ENCODE peak calls at places on chromosomes 1 and 21, in six cellular contexts. H is neuronal stem cell, Z is IMR-90, M is H9, P is mesendoderm, X is H1. L is an unnamed sample.

GRCh38 chr1:87410771-87411170 is 82.1 kb downstream of the LMO4 start:
- DNase-seq in Z (peak), M (no peak), H (no peak), P (no peak), X (no peak), L (peak)

GRCh38 chr1:232998138-232998537 is 47.7 kb downstream of the NTPCR start:
- DNase-seq in Z (no peak), P (no peak), X (no peak), H (no peak), M (no peak), L (no peak)

GRCh38 chr1:39576016-39576657 is 453 bp downstream of the PABPC4 start:
- DNase-seq in X (no peak), P (no peak), Z (no peak), H (peak), M (no peak), L (peak)

GRCh38 chr1:28535180-28535579 is 17.7 kb upstream of the TRNAU1AP start:
- DNase-seq in P (no peak), H (no peak), M (no peak), X (no peak), Z (no peak), L (no peak)

GRCh38 chr21:38930838-38931237 is 125.1 kb downstream of the ETS2 start:
- DNase-seq in P (no peak), Z (peak), X (no peak), M (no peak), H (no peak), L (peak)

GRCh38 chr1:159973350-159973940 is 19.4 kb upstream of the SLAMF9 start:
- DNase-seq in P (no peak), X (no peak), H (no peak), Z (no peak), M (no peak), L (no peak)

GRCh38 chr1:106926748-106927582 is 129.5 kb upstream of the PRMT6 start:
- DNase-seq in P (no peak), H (no peak), Z (peak), X (no peak), M (no peak), L (no peak)

GRCh38 chr1:174243451-174244000 is 84.2 kb downstream of the RABGAP1L start:
- DNase-seq in X (no peak), H (no peak), M (no peak), P (no peak), Z (peak), L (peak)

GRCh38 chr1:91591175-91591968 is 90.7 kb downstream of the CDC7 start:
- DNase-seq in P (no peak), Z (no peak), M (no peak), X (no peak), H (no peak), L (no peak)

GRCh38 chr1:111516008-111516535 is 12.6 kb upstream of the ADORA3 start:
- DNase-seq in X (peak), P (peak), M (peak), Z (peak), H (no peak), L (no peak)

GRCh38 chr1:196651637-196652215 is at the start of gene CFH:
- DNase-seq in X (no peak), H (no peak), P (no peak), M (no peak), Z (peak), L (peak)

GRCh38 chr1:54846301-54846700 is 40.7 kb downstream of the DHCR24 start:
- DNase-seq in H (no peak), P (no peak), M (peak), Z (no peak), X (no peak), L (no peak)
- H3K23ac ChIP-seq in H (peak), P (no peak), M (no peak), Z (no peak), X (no peak), L (no peak)

GRCh38 chr1:22141493-22141892 is 1.4 kb downstream of the WNT4 start:
- DNase-seq in P (no peak), Z (no peak), X (no peak), M (no peak), H (no peak), L (peak)
- H3K4ac ChIP-seq in P (no peak), Z (no peak), X (no peak), M (no peak), H (no peak), L (no peak)

GRCh38 chr1:85091647-85092295 is 43.5 kb upstream of the MCOLN3 start:
- DNase-seq in Z (no peak), M (no peak), H (no peak), X (no peak), P (no peak), L (no peak)

GRCh38 chr1:85087659-85088407 is 39.5 kb upstream of the MCOLN3 start:
- DNase-seq in P (no peak), H (no peak), X (no peak), Z (no peak), M (no peak), L (no peak)

GRCh38 chr1:85090225-85090624 is 41.9 kb upstream of the MCOLN3 start:
- DNase-seq in Z (no peak), H (no peak), X (no peak), M (no peak), P (no peak), L (no peak)

GRCh38 chr1:85088408-85088784 is 40.1 kb upstream of the MCOLN3 start:
- DNase-seq in X (no peak), P (peak), M (no peak), Z (no peak), H (no peak), L (no peak)

GRCh38 chr1:85089203-85089602 is 40.9 kb upstream of the MCOLN3 start:
- DNase-seq in X (no peak), M (no peak), P (no peak), H (no peak), Z (no peak), L (no peak)
- H2BK5ac ChIP-seq in X (no peak), M (no peak), P (no peak), H (no peak), Z (no peak), L (no peak)

DNA sequence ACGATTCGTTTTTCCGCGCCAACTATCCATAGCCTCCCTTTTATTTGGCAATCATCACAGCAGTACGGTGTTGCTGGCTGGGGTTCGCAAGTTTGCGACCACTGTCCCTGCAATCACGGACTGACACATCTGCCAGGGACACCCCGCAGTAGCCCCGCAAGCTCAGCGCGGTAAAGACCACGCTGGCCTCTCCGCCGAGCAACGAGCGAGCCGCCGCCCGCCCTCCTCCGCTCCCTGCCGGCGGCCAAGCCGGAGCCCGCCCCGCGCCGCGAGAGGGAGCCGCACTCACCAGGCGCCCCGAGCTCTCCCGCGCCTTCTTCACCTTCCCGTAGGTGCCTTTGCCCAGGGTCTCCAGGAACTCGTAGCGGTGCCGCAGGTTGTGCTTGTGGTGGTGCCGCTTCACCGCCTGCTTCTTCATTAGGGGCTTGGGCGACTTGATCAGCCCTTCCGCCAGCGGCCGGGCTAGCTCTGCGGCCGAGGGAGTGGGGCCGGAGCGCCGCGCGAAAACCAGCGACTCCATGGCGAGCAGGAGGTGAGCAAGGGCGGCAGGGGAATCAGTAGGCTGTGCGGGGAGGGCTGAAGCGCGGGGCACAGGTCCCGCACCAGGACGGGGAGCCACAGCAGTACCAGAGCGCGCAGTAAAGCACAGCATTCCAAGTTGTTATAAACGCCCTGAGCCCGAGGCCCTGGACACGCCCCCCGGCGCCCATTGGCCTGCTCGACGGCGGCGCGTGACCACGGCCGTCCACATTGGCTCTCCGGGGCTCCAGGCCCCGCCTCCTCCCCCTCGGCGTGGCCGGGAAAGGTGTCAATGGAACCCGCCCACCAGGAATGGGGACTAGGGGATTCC is at the start of gene NUAK2:
- DNase-seq in X (peak), P (peak), Z (peak), H (peak), M (peak), L (peak)
- H3K23ac ChIP-seq in X (no peak), P (peak), Z (peak), H (peak), M (no peak), L (no peak)

GRCh38 chr21:33543505-33544129 is 779 bp downstream of the SON start:
- DNase-seq in P (no peak), M (peak), X (no peak), H (no peak), Z (no peak), L (no peak)
- H3K4ac ChIP-seq in P (peak), M (no peak), X (no peak), H (no peak), Z (peak), L (peak)